ENCODE peak calls at places on chromosome 4, in eight cellular contexts. G, Y, S, B, Q, D, O and A are unnamed samples.

GRCh38 chr4:114654607-114655006 is 56.0 kb downstream of the UGT8 start:
- DNase-seq in B (no peak), Q (no peak), D (no peak), O (no peak), S (no peak), Y (no peak), G (no peak), A (no peak)

GRCh38 chr4:123545569-123546122 is 149.1 kb downstream of the SPRY1 start:
- DNase-seq in G (no peak), O (no peak), Q (no peak), S (no peak), Y (no peak), B (no peak), D (no peak), A (no peak)

GRCh38 chr4:188254211-188254610 is 115.0 kb downstream of the TRIML1 start:
- DNase-seq in B (no peak), Y (no peak), G (no peak), O (no peak), Q (no peak), D (no peak), S (no peak), A (no peak)

GRCh38 chr4:135238940-135239339 is 1037.4 kb upstream of the PABPC4L start:
- DNase-seq in S (no peak), O (no peak), G (no peak), Y (no peak), D (no peak), B (no peak), Q (no peak), A (no peak)

GRCh38 chr4:186037182-186037581 is 31.8 kb upstream of the TLR3 start:
- DNase-seq in D (no peak), Q (no peak), S (no peak), B (no peak), G (no peak), Y (no peak), O (no peak), A (no peak)

GRCh38 chr4:113539408-113539807 is 222.1 kb downstream of the CAMK2D start:
- DNase-seq in S (no peak), G (no peak), Y (no peak), D (no peak), O (no peak), B (no peak), Q (no peak), A (peak)

GRCh38 chr4:97984545-97985131 is 158.6 kb downstream of the STPG2 start:
- DNase-seq in B (peak), Q (no peak), S (no peak), Y (no peak), O (no peak), G (no peak), D (no peak), A (no peak)

GRCh38 chr4:165248102-165248501 is 40.7 kb downstream of the KLHL2 start:
- DNase-seq in Q (no peak), B (no peak), O (no peak), Y (no peak), G (no peak), S (no peak), D (no peak), A (no peak)

GRCh38 chr4:17447675-17448298 is 64.1 kb downstream of the QDPR start:
- DNase-seq in O (peak), B (peak), Q (no peak), D (no peak), Y (peak), S (no peak), G (no peak), A (peak)

GRCh38 chr4:41712413-41712812 is 36.1 kb downstream of the PHOX2B start:
- DNase-seq in S (no peak), D (no peak), B (no peak), Y (no peak), Q (no peak), G (no peak), O (no peak), A (no peak)

GRCh38 chr4:77600521-77601451 is 4.8 kb upstream of the CXCL13 start:
- DNase-seq in O (peak), D (no peak), S (no peak), B (peak), Q (no peak), G (peak), Y (peak), A (peak)

GRCh38 chr4:169060396-169061081 is 50.5 kb upstream of the CBR4 start:
- DNase-seq in D (no peak), G (no peak), O (no peak), Y (no peak), S (no peak), B (no peak), Q (no peak), A (no peak)

GRCh38 chr4:8618961-8619720 is 26.6 kb downstream of the CPZ start:
- DNase-seq in Y (no peak), O (no peak), S (peak), B (no peak), D (no peak), G (no peak), Q (no peak), A (no peak)

GRCh38 chr4:73682508-73682907 is 57.9 kb upstream of the CXCL8 start:
- DNase-seq in Y (no peak), G (no peak), Q (no peak), B (no peak), O (no peak), D (no peak), S (no peak), A (no peak)

GRCh38 chr4:95732061-95732460 is 107.8 kb upstream of the PDHA2 start:
- DNase-seq in G (no peak), S (no peak), O (no peak), Q (no peak), D (no peak), Y (no peak), B (no peak), A (peak)

GRCh38 chr4:128955751-128956150 is 137.6 kb downstream of the SCLT1 start:
- DNase-seq in B (no peak), D (no peak), G (no peak), Y (no peak), Q (no peak), S (no peak), O (no peak), A (no peak)

GRCh38 chr4:22487333-22487732 is 28.5 kb downstream of the ADGRA3 start:
- DNase-seq in D (no peak), B (no peak), S (no peak), G (no peak), Q (no peak), Y (no peak), O (no peak), A (no peak)

GRCh38 chr4:153573881-153574807 is 108.0 kb downstream of the TMEM131L start:
- DNase-seq in D (no peak), Q (peak), B (peak), O (peak), S (peak), Y (no peak), G (peak), A (peak)

GRCh38 chr4:154349829-154350228 is 141.8 kb downstream of the DCHS2 start:
- DNase-seq in O (no peak), B (peak), G (no peak), Y (no peak), S (no peak), D (no peak), Q (no peak), A (no peak)

GRCh38 chr4:31538877-31539276 is 818.7 kb downstream of the PCDH7 start:
- DNase-seq in G (no peak), D (no peak), B (no peak), Y (no peak), S (no peak), O (no peak), Q (no peak), A (no peak)

GRCh38 chr4:100312615-100313355 is 122.5 kb upstream of the DDIT4L start:
- DNase-seq in Q (no peak), O (no peak), D (no peak), S (no peak), B (no peak), G (no peak), Y (no peak), A (no peak)

GRCh38 chr4:73777612-73778011 is 37.2 kb downstream of the CXCL8 start:
- DNase-seq in Q (no peak), S (no peak), O (no peak), B (no peak), Y (no peak), G (no peak), D (no peak), A (peak)

GRCh38 chr4:109803924-109804571 is 2.2 kb upstream of the CFI start:
- DNase-seq in O (no peak), G (peak), D (no peak), S (no peak), B (peak), Y (no peak), Q (no peak), A (peak)

GRCh38 chr4:127162741-127163140 is 470.0 kb upstream of the INTU start:
- DNase-seq in S (no peak), D (no peak), Q (no peak), Y (no peak), B (no peak), O (no peak), G (no peak), A (peak)

GRCh38 chr4:41709844-41710481 is 38.6 kb downstream of the PHOX2B start:
- DNase-seq in B (no peak), O (no peak), Y (no peak), Q (no peak), D (no peak), S (no peak), G (no peak), A (peak)

GRCh38 chr4:14054391-14054790 is 426.9 kb upstream of the BOD1L1 start:
- DNase-seq in D (no peak), B (no peak), Q (no peak), G (no peak), Y (no peak), S (no peak), O (no peak), A (no peak)

GRCh38 chr4:181684310-181684709 is 558.9 kb upstream of the TENM3 start:
- DNase-seq in Q (no peak), Y (no peak), G (no peak), B (no peak), O (no peak), D (no peak), S (no peak), A (peak)

GRCh38 chr4:74316397-74316796 is 8.1 kb downstream of the EPGN start:
- DNase-seq in D (no peak), Q (no peak), Y (no peak), B (no peak), O (no peak), G (no peak), S (no peak), A (no peak)

GRCh38 chr4:139438141-139438540 is 15.8 kb upstream of the RAB33B start:
- DNase-seq in O (no peak), S (no peak), Y (no peak), G (no peak), B (no peak), Q (no peak), D (no peak), A (no peak)

GRCh38 chr4:137998666-137999429 is 243.3 kb downstream of the SLC7A11 start:
- DNase-seq in Q (no peak), Y (no peak), D (no peak), G (no peak), O (no peak), S (no peak), B (no peak), A (peak)

GRCh38 chr4:158861281-158861680 is 92.5 kb downstream of the FNIP2 start:
- DNase-seq in Y (no peak), G (no peak), B (no peak), Q (no peak), S (no peak), O (no peak), D (no peak), A (no peak)

GRCh38 chr4:140666889-140667614 is 89.1 kb downstream of the TBC1D9 start:
- DNase-seq in D (no peak), O (no peak), S (no peak), G (no peak), Y (no peak), B (no peak), Q (no peak), A (no peak)

GRCh38 chr4:164169591-164169990 is 584.3 kb upstream of the SMIM31 start:
- DNase-seq in Y (no peak), G (no peak), O (no peak), B (no peak), Q (no peak), S (no peak), D (no peak), A (peak)

GRCh38 chr4:133151681-133152329 is 2.7 kb downstream of the PCDH10 start:
- DNase-seq in Q (no peak), O (no peak), Y (no peak), D (no peak), G (no peak), S (peak), B (peak), A (peak)

GRCh38 chr4:67087897-67088296 is 457.4 kb downstream of the CENPC start:
- DNase-seq in B (peak), S (no peak), Q (no peak), Y (peak), G (peak), D (no peak), O (peak), A (peak)

GRCh38 chr4:89753601-89754066 is 83.3 kb downstream of the SNCA start:
- DNase-seq in O (no peak), Y (no peak), B (no peak), G (no peak), D (no peak), Q (no peak), S (no peak), A (peak)

DNA sequence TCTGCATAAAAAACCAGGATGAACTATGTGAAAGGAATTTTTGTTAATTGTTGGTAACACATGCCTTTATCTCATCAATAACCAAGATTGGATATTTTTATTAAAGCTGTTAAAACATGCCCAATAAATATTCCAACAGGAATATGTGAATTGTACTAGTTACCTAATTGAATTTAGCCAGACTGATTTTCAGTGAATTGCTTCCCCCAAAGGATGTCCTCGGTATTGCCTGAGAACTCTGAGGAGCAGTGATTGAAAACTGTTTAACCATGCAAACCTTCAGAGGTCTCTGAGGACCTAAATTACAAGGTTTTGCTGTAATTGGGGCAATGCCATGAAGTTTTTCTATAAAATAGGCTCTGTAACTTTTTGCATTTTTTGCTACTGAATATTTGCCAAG is 66.6 kb downstream of the BLTP1 start:
- DNase-seq in S (no peak), Q (no peak), G (no peak), B (peak), O (no peak), D (no peak), Y (no peak), A (peak)
- H3K4me3 ChIP-seq in S (no peak), Q (no peak), G (no peak), B (no peak), O (no peak), D (no peak), Y (no peak), A (no peak)

DNA sequence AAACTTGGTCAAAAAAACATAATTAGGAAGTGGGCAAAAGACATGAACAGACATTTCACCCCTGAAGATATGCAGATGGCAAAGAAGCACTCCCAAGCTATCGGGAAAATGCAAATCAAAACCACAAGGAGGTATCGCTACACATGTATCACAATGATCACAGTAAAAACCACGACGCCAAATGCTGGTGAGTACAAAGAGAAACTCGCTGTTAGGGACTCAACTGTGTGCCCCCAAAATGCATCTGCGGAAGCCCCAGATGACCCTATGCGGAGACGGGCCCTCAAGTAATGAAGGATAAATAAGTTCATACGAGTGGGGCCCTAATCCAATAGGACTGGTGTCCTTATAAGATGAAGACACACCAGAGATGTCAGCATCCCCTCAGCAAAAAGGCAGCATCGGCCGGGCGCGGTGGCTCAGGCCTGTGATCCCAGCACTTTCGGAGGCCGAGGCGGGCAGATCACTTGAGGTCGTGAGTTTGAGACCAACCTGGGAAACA is 10.2 kb downstream of the GAK start:
- DNase-seq in Q (peak), D (peak), O (no peak), G (peak), B (no peak), Y (no peak), S (peak), A (no peak)
- H3K4me3 ChIP-seq in Q (no peak), D (no peak), O (no peak), G (no peak), B (no peak), Y (no peak), S (no peak), A (no peak)

GRCh38 chr4:87129681-87130080 is 90.7 kb downstream of the KLHL8 start:
- DNase-seq in Q (no peak), Y (no peak), G (no peak), B (no peak), D (no peak), O (no peak), S (no peak), A (no peak)
- H3K4me3 ChIP-seq in Q (no peak), Y (no peak), G (no peak), B (no peak), D (no peak), O (no peak), S (no peak), A (no peak)

GRCh38 chr4:107299646-107300045 is 263.5 kb upstream of the DKK2 start:
- DNase-seq in O (no peak), G (no peak), S (no peak), Q (no peak), B (no peak), Y (no peak), D (no peak), A (peak)

GRCh38 chr4:107304699-107305286 is 268.7 kb upstream of the DKK2 start:
- DNase-seq in G (no peak), D (no peak), O (no peak), S (no peak), Q (no peak), Y (no peak), B (peak), A (no peak)
- H3K4me3 ChIP-seq in G (no peak), D (no peak), O (no peak), S (no peak), Q (no peak), Y (no peak), B (no peak), A (no peak)

DNA sequence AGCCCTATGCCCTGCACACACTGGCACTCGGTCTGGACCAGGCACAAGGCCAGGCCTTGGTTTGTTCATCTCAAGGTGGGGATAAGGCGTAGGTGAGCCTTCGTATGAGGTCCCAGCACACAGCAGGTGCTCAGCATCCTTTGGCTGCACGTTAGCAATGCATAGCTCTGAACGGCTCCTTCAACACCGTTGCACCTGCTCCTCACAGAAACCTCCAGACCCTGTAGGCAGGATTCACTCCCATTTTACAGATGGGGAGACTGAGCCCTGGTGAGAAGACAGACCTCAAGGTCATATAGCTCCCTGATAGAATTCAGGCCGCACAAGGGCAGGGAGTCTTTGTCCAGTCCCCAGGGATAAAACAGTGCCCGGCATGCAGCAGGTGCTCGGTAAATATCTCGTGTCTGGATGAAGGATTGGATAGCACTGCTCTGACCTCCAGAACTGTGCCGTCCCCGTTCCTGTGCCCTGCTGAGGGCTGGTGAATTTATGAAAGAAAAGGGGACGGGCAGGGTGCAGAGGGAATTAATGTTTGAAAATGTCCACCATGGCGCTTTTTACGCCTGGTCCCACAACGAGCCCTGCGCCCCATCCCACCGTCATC is 2.4 kb downstream of the PPP2R2C start:
- DNase-seq in O (no peak), D (no peak), S (no peak), Y (no peak), Q (peak), G (no peak), B (no peak), A (no peak)
- H3K4me3 ChIP-seq in O (peak), D (peak), S (peak), Y (no peak), Q (peak), G (peak), B (peak), A (no peak)

GRCh38 chr4:26047795-26048194 is 133.8 kb downstream of the SMIM20 start:
- DNase-seq in B (no peak), O (no peak), Y (no peak), Q (no peak), S (no peak), D (no peak), G (no peak), A (no peak)

GRCh38 chr4:26050212-26050643 is 136.2 kb downstream of the SMIM20 start:
- DNase-seq in B (no peak), S (no peak), Y (no peak), G (peak), Q (no peak), D (peak), O (peak), A (no peak)

GRCh38 chr4:26048962-26049361 is 134.9 kb downstream of the SMIM20 start:
- DNase-seq in S (no peak), Y (no peak), O (peak), Q (no peak), D (no peak), G (no peak), B (no peak), A (peak)

GRCh38 chr4:26049447-26049846 is 135.4 kb downstream of the SMIM20 start:
- DNase-seq in Q (no peak), Y (no peak), S (no peak), D (no peak), G (no peak), O (no peak), B (no peak), A (no peak)

GRCh38 chr4:26048378-26048882 is 134.4 kb downstream of the SMIM20 start:
- DNase-seq in S (no peak), O (peak), D (no peak), Q (no peak), Y (no peak), B (no peak), G (no peak), A (peak)
- H3K4me3 ChIP-seq in S (no peak), O (no peak), D (no peak), Q (no peak), Y (no peak), B (no peak), G (no peak), A (no peak)

GRCh38 chr4:183842134-183842838 is 62.8 kb upstream of the STOX2 start:
- DNase-seq in O (no peak), Q (no peak), B (no peak), G (no peak), Y (no peak), S (no peak), D (no peak), A (no peak)
- H3K4me3 ChIP-seq in O (no peak), Q (no peak), B (no peak), G (no peak), Y (no peak), S (no peak), D (no peak), A (no peak)

DNA sequence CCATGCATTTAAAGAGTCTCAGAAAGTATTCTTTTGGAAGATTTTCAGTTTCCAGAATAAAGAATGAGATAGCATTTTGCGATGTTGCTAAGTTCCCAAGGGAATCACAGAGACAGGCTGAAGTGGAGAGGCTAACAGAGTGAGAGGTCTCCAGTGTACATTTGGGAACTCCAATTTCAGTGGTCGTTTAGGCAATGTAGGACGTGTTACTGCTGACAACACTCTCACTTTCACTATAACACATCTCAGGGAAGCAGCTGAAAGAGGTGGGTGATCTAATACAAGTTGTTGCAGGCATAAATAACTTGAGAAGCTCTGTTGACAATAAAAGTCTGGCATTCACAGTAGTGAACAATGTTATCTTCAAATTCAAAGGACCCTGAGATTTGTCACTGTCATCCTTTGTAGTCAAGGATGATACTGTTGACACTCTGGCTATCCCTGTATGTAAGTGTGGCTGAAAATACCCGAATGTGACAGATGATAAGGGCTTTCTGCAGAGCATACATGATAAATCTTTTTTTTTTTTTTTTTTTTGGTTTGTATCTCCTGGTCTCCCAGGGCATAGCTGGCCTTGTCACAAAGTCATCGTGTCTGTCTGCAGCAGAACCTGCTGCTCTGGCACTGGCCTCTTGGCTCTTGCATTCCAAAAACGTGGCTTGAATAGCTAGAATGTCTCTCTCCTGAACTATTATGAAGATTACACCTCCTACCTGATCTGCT is 50.2 kb upstream of the SCRG1 start:
- DNase-seq in Y (no peak), G (no peak), O (no peak), D (no peak), S (no peak), Q (no peak), B (no peak), A (no peak)
- H3K4me3 ChIP-seq in Y (no peak), G (no peak), O (no peak), D (no peak), S (no peak), Q (no peak), B (no peak), A (no peak)

GRCh38 chr4:48483006-48483776 is at the start of gene SLC10A4:
- DNase-seq in G (no peak), S (peak), Q (peak), B (peak), O (no peak), D (peak), Y (peak), A (no peak)
- H3K4me3 ChIP-seq in G (peak), S (peak), Q (peak), B (peak), O (peak), D (peak), Y (peak), A (peak)